ENCODE peak calls at places on chromosomes 16 and 17, in eight cellular contexts. M is HFFc6, O is A549, C is natural killer cell, Q is left ventricle myocardium inferior, I is type B pancreatic cell, U is AG04449, W is left lung. H is an unnamed sample.

GRCh38 chr16:72938426-72939164 is 109.3 kb downstream of the ZFHX3 start:
- DNase-seq in M (peak; percentile 71), O (peak; percentile 51), C (no peak), Q (peak; percentile 92), I (no peak), U (no peak), W (peak; percentile 74), H (peak; percentile 91)

GRCh38 chr17:14361470-14361869 is 60.6 kb downstream of the HS3ST3B1 start:
- DNase-seq in M (no peak), O (no peak), C (no peak), Q (no peak), I (no peak), U (no peak), W (no peak), H (no peak)

GRCh38 chr16:12573300-12573699 is 230.4 kb downstream of the CPPED1 start:
- DNase-seq in M (no peak), O (no peak), C (no peak), Q (no peak), I (no peak), U (no peak), W (no peak), H (no peak)

GRCh38 chr17:37735165-37735564 is 9.7 kb downstream of the HNF1B start:
- DNase-seq in M (no peak), O (no peak), C (no peak), Q (no peak), I (no peak), U (no peak), W (no peak), H (no peak)

GRCh38 chr16:21646091-21646490 is 6.3 kb downstream of the IGSF6 start:
- DNase-seq in M (no peak), O (no peak), C (no peak), Q (no peak), I (no peak), U (no peak), W (no peak), H (peak; percentile 20)

GRCh38 chr17:40363480-40363838 is 1.1 kb downstream of the GJD3 start:
- DNase-seq in M (peak; percentile 18), O (no peak), C (no peak), Q (no peak), I (no peak), U (no peak), W (peak; percentile 40), H (no peak)

GRCh38 chr17:2406271-2406902 is 5.5 kb upstream of the MNT start:
- DNase-seq in M (no peak), O (no peak), C (no peak), Q (no peak), I (no peak), U (no peak), W (no peak), H (no peak)

GRCh38 chr16:56855936-56856335 is 9.1 kb upstream of the SLC12A3 start:
- DNase-seq in M (no peak), O (no peak), C (no peak), Q (no peak), I (no peak), U (no peak), W (no peak), H (no peak)

GRCh38 chr16:13305019-13305755 is 403.8 kb downstream of the SHISA9 start:
- DNase-seq in M (no peak), O (no peak), C (no peak), Q (no peak), I (no peak), U (no peak), W (no peak), H (no peak)

GRCh38 chr17:4480929-4481898 is 17.5 kb upstream of the SPNS2 start:
- DNase-seq in M (no peak), O (no peak), C (no peak), Q (no peak), I (no peak), U (no peak), W (no peak), H (no peak)

GRCh38 chr16:6725634-6726331 is 606.9 kb upstream of the RBFOX1 start:
- DNase-seq in M (no peak), O (no peak), C (no peak), Q (no peak), I (no peak), U (no peak), W (no peak), H (no peak)
- TF ChIP-seq CTCF in M (peak; percentile 31), O (no peak), C (no peak), Q (no peak), I (peak; percentile 59), U (no peak), W (no peak), H (no peak)

GRCh38 chr17:17815436-17816200 is 21.2 kb downstream of the SREBF1 start:
- DNase-seq in M (no peak), O (no peak), C (no peak), Q (no peak), I (no peak), U (no peak), W (no peak), H (no peak)

GRCh38 chr17:17816240-17816814 is 20.5 kb downstream of the SREBF1 start:
- DNase-seq in M (no peak), O (no peak), C (no peak), Q (no peak), I (no peak), U (no peak), W (no peak), H (no peak)

GRCh38 chr17:17818088-17818526 is 18.7 kb downstream of the SREBF1 start:
- DNase-seq in M (peak; percentile 31), O (no peak), C (no peak), Q (no peak), I (no peak), U (no peak), W (no peak), H (peak; percentile 54)

GRCh38 chr17:17817552-17817947 is 19.2 kb downstream of the SREBF1 start:
- DNase-seq in M (no peak), O (no peak), C (no peak), Q (no peak), I (no peak), U (no peak), W (no peak), H (no peak)

DNA sequence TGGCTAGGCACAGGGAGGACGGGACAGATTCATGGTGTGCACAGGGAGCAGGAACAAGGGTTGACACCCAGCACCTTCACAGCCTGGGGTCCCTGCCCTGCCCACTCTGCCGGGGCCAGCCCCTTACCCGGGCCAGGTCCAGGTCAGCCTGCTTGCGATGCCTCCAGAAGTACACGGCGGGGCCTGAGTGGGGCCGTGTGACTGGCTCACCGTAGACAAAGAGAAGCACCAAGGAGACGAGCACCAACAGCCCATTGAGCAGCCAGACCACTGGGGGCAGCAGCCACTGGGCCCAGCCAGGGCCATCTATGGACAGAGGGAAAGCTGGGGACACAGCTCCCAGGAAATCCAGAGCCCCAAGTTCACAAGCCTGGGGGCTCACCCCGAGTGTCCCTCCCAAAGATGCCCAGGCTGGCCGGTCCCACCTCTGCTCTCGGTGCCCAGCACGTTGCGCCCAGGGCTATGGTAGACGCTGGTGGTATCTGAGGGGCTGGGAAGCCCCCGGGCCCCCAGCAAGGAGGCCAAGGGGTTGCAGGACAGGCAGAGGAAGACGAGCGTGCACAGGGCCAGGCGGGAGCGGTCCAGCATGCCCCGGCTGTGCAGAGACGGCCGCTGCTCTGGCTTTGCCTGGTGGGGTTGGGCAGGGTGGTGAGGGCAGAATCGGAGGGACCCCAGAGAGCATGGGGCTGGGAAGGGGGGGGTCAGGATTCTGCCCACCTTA is 19.8 kb downstream of the SREBF1 start:
- DNase-seq in M (no peak), O (no peak), C (no peak), Q (no peak), I (no peak), U (no peak), W (no peak), H (no peak)
- TF ChIP-seq CTCF in M (peak; percentile 36), O (peak; percentile 8), C (no peak), Q (no peak), I (peak; percentile 44), U (no peak), W (no peak), H (no peak)

GRCh38 chr16:3484328-3485096 is 10.8 kb downstream of the C16orf90 start:
- DNase-seq in M (no peak), O (no peak), C (no peak), Q (no peak), I (no peak), U (no peak), W (no peak), H (no peak)

GRCh38 chr16:3487521-3488410 is 7.5 kb downstream of the C16orf90 start:
- DNase-seq in M (no peak), O (no peak), C (no peak), Q (no peak), I (no peak), U (no peak), W (no peak), H (no peak)

GRCh38 chr16:3485097-3485470 is 10.2 kb downstream of the C16orf90 start:
- DNase-seq in M (no peak), O (no peak), C (no peak), Q (no peak), I (no peak), U (no peak), W (no peak), H (no peak)

GRCh38 chr16:3486506-3487215 is 8.6 kb downstream of the C16orf90 start:
- DNase-seq in M (no peak), O (no peak), C (no peak), Q (no peak), I (no peak), U (no peak), W (no peak), H (no peak)

DNA sequence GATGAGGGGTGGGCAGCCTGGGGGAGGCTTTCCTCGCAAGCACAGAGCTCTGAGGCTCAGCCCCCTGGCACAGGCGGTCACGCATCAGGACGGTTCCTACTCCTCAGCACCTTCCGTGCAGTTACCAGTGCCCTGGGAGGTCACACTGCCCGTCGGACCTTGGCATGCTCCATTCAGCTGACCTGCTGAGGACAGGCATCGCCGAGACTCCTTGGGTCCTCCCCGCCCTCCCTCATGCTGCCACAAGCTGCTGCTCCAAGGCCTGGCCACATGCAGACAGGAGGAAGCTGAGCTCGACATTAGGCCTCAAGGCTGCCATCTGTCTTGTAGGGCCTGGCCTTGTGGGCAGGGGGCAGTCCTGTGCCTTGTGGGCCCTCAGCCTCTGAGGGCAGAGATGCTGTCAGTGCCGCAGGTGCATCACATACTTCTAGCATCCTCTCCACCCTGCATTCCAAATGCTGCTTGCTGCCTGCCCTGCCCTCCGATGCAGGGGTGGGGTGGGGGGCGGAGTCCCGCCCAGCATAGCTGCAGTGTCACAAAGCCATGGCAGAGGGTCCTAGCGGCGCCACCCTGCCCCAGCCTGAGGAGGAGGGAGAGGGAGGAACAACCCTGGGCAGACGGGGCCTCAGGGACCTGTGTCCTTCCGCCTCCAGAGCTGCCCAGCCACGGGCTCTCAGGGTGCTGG is 9.3 kb downstream of the C16orf90 start:
- DNase-seq in M (no peak), O (no peak), C (no peak), Q (no peak), I (no peak), U (no peak), W (no peak), H (no peak)
- TF ChIP-seq CTCF in M (no peak), O (no peak), C (no peak), Q (no peak), I (no peak), U (no peak), W (no peak), H (no peak)

DNA sequence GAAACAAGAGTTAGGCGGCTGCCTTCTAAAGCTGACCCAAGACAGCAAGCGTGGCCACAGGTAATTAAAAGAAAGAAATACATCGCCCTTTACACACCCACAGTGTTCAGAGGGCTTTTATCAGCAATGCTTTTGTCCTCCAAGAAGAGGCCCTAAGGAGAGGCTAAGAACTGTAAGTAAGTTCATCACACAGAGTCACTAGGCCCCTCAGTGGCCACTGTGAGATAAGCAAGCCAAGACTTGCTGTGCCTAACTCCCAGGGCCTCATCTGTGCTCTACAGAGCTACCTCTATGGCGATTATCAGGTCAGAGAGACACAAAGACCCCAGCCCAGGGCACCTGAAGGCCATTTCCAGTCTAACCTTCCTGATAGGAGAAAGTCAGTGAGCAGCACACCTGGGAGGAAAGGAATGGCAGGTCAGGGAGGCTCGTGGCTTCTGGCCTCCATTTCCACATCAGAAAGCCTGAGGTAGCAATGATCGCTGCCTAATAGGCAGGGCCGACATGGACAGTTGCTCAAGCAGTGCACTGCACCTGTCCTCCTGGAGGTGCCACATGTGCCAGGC is 545.2 kb upstream of the CDH11 start:
- DNase-seq in M (peak; percentile 12), O (no peak), C (no peak), Q (no peak), I (no peak), U (peak; percentile 5), W (no peak), H (peak; percentile 46)
- TF ChIP-seq CTCF in M (peak; percentile 60), O (no peak), C (no peak), Q (no peak), I (peak; percentile 60), U (peak; percentile 30), W (no peak), H (peak; percentile 3)

H was measured in fibroblast of the aortic adventitia.